ENCODE peak calls at places on chromosomes 2 and 18, in ten cellular contexts. One of them, this sample, is unnamed.

GRCh38 chr2:63403820-63404219 is 184.5 kb downstream of the WDPCP start:
- DNase-seq in psoas muscle: no peak
- DNase-seq in nucleus accumbens: no peak
- DNase-seq in heart right ventricle: no peak
- DNase-seq in ovary: no peak
- DNase-seq in GM20000: no peak
- DNase-seq in activated naive CD8-positive, alpha-beta T cell treated with anti-CD3 and anti-CD28 coated beads, Interleukin-2, amount 10 ng/mL, durations not matched to agents 7 days and 5 days: no peak
- DNase-seq in central memory CD4-positive, alpha-beta T cell: no peak
- DNase-seq in nephron progenitor cell: no peak
- DNase-seq in CD8-positive, alpha-beta memory T cell: no peak
- DNase-seq in this sample: no peak

GRCh38 chr18:59837586-59837985 is 62.2 kb upstream of the PMAIP1 start:
- DNase-seq in CD8-positive, alpha-beta memory T cell: peak; percentile 72
- DNase-seq in nephron progenitor cell: peak; percentile 45
- DNase-seq in heart right ventricle: no peak
- DNase-seq in ovary: no peak
- DNase-seq in psoas muscle: no peak
- DNase-seq in central memory CD4-positive, alpha-beta T cell: peak; percentile 12
- DNase-seq in activated naive CD8-positive, alpha-beta T cell treated with anti-CD3 and anti-CD28 coated beads, Interleukin-2, amount 10 ng/mL, durations not matched to agents 7 days and 5 days: no peak
- DNase-seq in GM20000: peak; percentile 63
- DNase-seq in nucleus accumbens: peak; percentile 6
- DNase-seq in this sample: no peak

GRCh38 chr2:227503433-227504406 is 31.8 kb downstream of the AGFG1 start:
- DNase-seq in CD8-positive, alpha-beta memory T cell: no peak
- DNase-seq in activated naive CD8-positive, alpha-beta T cell treated with anti-CD3 and anti-CD28 coated beads, Interleukin-2, amount 10 ng/mL, durations not matched to agents 7 days and 5 days: no peak
- DNase-seq in nucleus accumbens: no peak
- DNase-seq in psoas muscle: peak; percentile 61
- DNase-seq in GM20000: no peak
- DNase-seq in heart right ventricle: no peak
- DNase-seq in central memory CD4-positive, alpha-beta T cell: no peak
- DNase-seq in ovary: no peak
- DNase-seq in nephron progenitor cell: no peak
- DNase-seq in this sample: no peak

GRCh38 chr2:190722061-190722759 is 73.3 kb downstream of the NAB1 start:
- DNase-seq in central memory CD4-positive, alpha-beta T cell: no peak
- DNase-seq in nephron progenitor cell: no peak
- DNase-seq in psoas muscle: no peak
- DNase-seq in ovary: no peak
- DNase-seq in CD8-positive, alpha-beta memory T cell: no peak
- DNase-seq in nucleus accumbens: no peak
- DNase-seq in heart right ventricle: no peak
- DNase-seq in activated naive CD8-positive, alpha-beta T cell treated with anti-CD3 and anti-CD28 coated beads, Interleukin-2, amount 10 ng/mL, durations not matched to agents 7 days and 5 days: no peak
- DNase-seq in GM20000: peak; percentile 42
- DNase-seq in this sample: no peak

GRCh38 chr18:9738266-9738969 is 30.3 kb downstream of the RAB31 start:
- DNase-seq in central memory CD4-positive, alpha-beta T cell: no peak
- DNase-seq in heart right ventricle: no peak
- DNase-seq in nephron progenitor cell: no peak
- DNase-seq in psoas muscle: no peak
- DNase-seq in GM20000: no peak
- DNase-seq in nucleus accumbens: no peak
- DNase-seq in CD8-positive, alpha-beta memory T cell: no peak
- DNase-seq in activated naive CD8-positive, alpha-beta T cell treated with anti-CD3 and anti-CD28 coated beads, Interleukin-2, amount 10 ng/mL, durations not matched to agents 7 days and 5 days: no peak
- DNase-seq in ovary: no peak
- DNase-seq in this sample: peak; percentile 62

GRCh38 chr2:188367164-188367563 is 75.5 kb downstream of the GULP1 start:
- DNase-seq in CD8-positive, alpha-beta memory T cell: no peak
- DNase-seq in nucleus accumbens: no peak
- DNase-seq in GM20000: no peak
- DNase-seq in activated naive CD8-positive, alpha-beta T cell treated with anti-CD3 and anti-CD28 coated beads, Interleukin-2, amount 10 ng/mL, durations not matched to agents 7 days and 5 days: no peak
- DNase-seq in nephron progenitor cell: no peak
- DNase-seq in central memory CD4-positive, alpha-beta T cell: no peak
- DNase-seq in ovary: no peak
- DNase-seq in psoas muscle: no peak
- DNase-seq in heart right ventricle: no peak
- DNase-seq in this sample: no peak

GRCh38 chr2:143954208-143954607 is 565.7 kb downstream of the ZEB2 start:
- DNase-seq in ovary: no peak
- DNase-seq in activated naive CD8-positive, alpha-beta T cell treated with anti-CD3 and anti-CD28 coated beads, Interleukin-2, amount 10 ng/mL, durations not matched to agents 7 days and 5 days: no peak
- DNase-seq in CD8-positive, alpha-beta memory T cell: no peak
- DNase-seq in psoas muscle: no peak
- DNase-seq in nephron progenitor cell: no peak
- DNase-seq in nucleus accumbens: no peak
- DNase-seq in central memory CD4-positive, alpha-beta T cell: no peak
- DNase-seq in GM20000: no peak
- DNase-seq in heart right ventricle: no peak
- DNase-seq in this sample: no peak

GRCh38 chr18:35153609-35154273 is 87.1 kb upstream of the ZNF397 start:
- DNase-seq in ovary: no peak
- DNase-seq in GM20000: no peak
- DNase-seq in heart right ventricle: no peak
- DNase-seq in nephron progenitor cell: no peak
- DNase-seq in activated naive CD8-positive, alpha-beta T cell treated with anti-CD3 and anti-CD28 coated beads, Interleukin-2, amount 10 ng/mL, durations not matched to agents 7 days and 5 days: no peak
- DNase-seq in psoas muscle: no peak
- DNase-seq in CD8-positive, alpha-beta memory T cell: no peak
- DNase-seq in nucleus accumbens: no peak
- DNase-seq in central memory CD4-positive, alpha-beta T cell: no peak
- DNase-seq in this sample: no peak

GRCh38 chr2:202158796-202159195 is 79.6 kb downstream of the SUMO1 start:
- DNase-seq in GM20000: no peak
- DNase-seq in activated naive CD8-positive, alpha-beta T cell treated with anti-CD3 and anti-CD28 coated beads, Interleukin-2, amount 10 ng/mL, durations not matched to agents 7 days and 5 days: no peak
- DNase-seq in ovary: no peak
- DNase-seq in CD8-positive, alpha-beta memory T cell: no peak
- DNase-seq in psoas muscle: no peak
- DNase-seq in nephron progenitor cell: no peak
- DNase-seq in nucleus accumbens: no peak
- DNase-seq in central memory CD4-positive, alpha-beta T cell: no peak
- DNase-seq in heart right ventricle: no peak
- DNase-seq in this sample: no peak

GRCh38 chr18:12021077-12021476 is 39.8 kb downstream of the IMPA2 start:
- DNase-seq in CD8-positive, alpha-beta memory T cell: no peak
- DNase-seq in activated naive CD8-positive, alpha-beta T cell treated with anti-CD3 and anti-CD28 coated beads, Interleukin-2, amount 10 ng/mL, durations not matched to agents 7 days and 5 days: no peak
- DNase-seq in ovary: no peak
- DNase-seq in psoas muscle: no peak
- DNase-seq in heart right ventricle: no peak
- DNase-seq in nucleus accumbens: no peak
- DNase-seq in nephron progenitor cell: no peak
- DNase-seq in GM20000: no peak
- DNase-seq in central memory CD4-positive, alpha-beta T cell: no peak
- DNase-seq in this sample: no peak

GRCh38 chr2:30237346-30238142 is 6.2 kb downstream of the LBH start:
- DNase-seq in central memory CD4-positive, alpha-beta T cell: no peak
- DNase-seq in heart right ventricle: no peak
- DNase-seq in activated naive CD8-positive, alpha-beta T cell treated with anti-CD3 and anti-CD28 coated beads, Interleukin-2, amount 10 ng/mL, durations not matched to agents 7 days and 5 days: no peak
- DNase-seq in nucleus accumbens: no peak
- DNase-seq in psoas muscle: no peak
- DNase-seq in GM20000: no peak
- DNase-seq in CD8-positive, alpha-beta memory T cell: peak; percentile 21
- DNase-seq in ovary: no peak
- DNase-seq in nephron progenitor cell: no peak
- DNase-seq in this sample: no peak

GRCh38 chr18:70250781-70251180 is 38.1 kb upstream of the SOCS6 start:
- DNase-seq in ovary: no peak
- DNase-seq in activated naive CD8-positive, alpha-beta T cell treated with anti-CD3 and anti-CD28 coated beads, Interleukin-2, amount 10 ng/mL, durations not matched to agents 7 days and 5 days: no peak
- DNase-seq in central memory CD4-positive, alpha-beta T cell: no peak
- DNase-seq in nucleus accumbens: no peak
- DNase-seq in CD8-positive, alpha-beta memory T cell: no peak
- DNase-seq in heart right ventricle: no peak
- DNase-seq in psoas muscle: no peak
- DNase-seq in GM20000: no peak
- DNase-seq in nephron progenitor cell: no peak
- DNase-seq in this sample: no peak

This sample was measured in esophagus muscularis mucosa.